ENCODE peak calls at places on chromosomes 16 and 17, in nine cellular contexts. I is activated CD8-positive, alpha-beta memory T cell treated with anti-CD3 and anti-CD28 coated beads for 24 hours; S is cardiac fibroblast; W is GM18507; Q is lung; A is sigmoid colon; V is SK-MEL-5; G is HT-29; T is ELR. L is an unnamed sample.

GRCh38 chr17:73960469-73960868 is 243.0 kb upstream of the RPL38 start:
- DNase-seq in Q (no peak), W (no peak), I (no peak), T (no peak), A (no peak), G (no peak), S (no peak), V (no peak), L (no peak)

GRCh38 chr17:64133546-64134215 is 3.7 kb upstream of the ERN1 start:
- DNase-seq in G (peak), T (peak), V (peak), W (peak), I (peak), S (peak), Q (no peak), A (no peak), L (peak)

GRCh38 chr17:18161226-18162094 is 22.2 kb upstream of the ALKBH5 start:
- DNase-seq in A (no peak), Q (no peak), W (peak), T (peak), S (no peak), V (no peak), I (no peak), G (no peak), L (no peak)

GRCh38 chr16:642189-643049 is 791 bp downstream of the MCRIP2 start:
- DNase-seq in V (peak), T (peak), G (peak), S (no peak), Q (peak), A (peak), I (peak), W (peak), L (peak)

GRCh38 chr17:67931227-67931626 is 65.0 kb downstream of the C17orf58 start:
- DNase-seq in T (no peak), W (no peak), Q (no peak), S (peak), A (no peak), G (no peak), I (no peak), V (no peak), L (no peak)

GRCh38 chr16:24568392-24568791 is 29.0 kb downstream of the RBBP6 start:
- DNase-seq in Q (no peak), G (no peak), W (no peak), T (peak), V (peak), S (peak), I (no peak), A (no peak), L (no peak)

GRCh38 chr16:86924537-86924936 is 346.2 kb downstream of the FOXL1 start:
- DNase-seq in G (no peak), I (no peak), Q (no peak), V (no peak), W (no peak), S (peak), T (peak), A (no peak), L (no peak)

GRCh38 chr16:51762081-51762995 is 611.3 kb upstream of the SALL1 start:
- DNase-seq in T (peak), I (peak), W (peak), S (peak), V (peak), G (peak), A (peak), Q (peak), L (peak)

GRCh38 chr17:62573480-62574117 is 53.9 kb upstream of the MRC2 start:
- DNase-seq in Q (no peak), V (no peak), G (no peak), I (no peak), W (no peak), A (no peak), T (no peak), S (peak), L (no peak)

GRCh38 chr16:10181196-10182162 is 749 bp downstream of the GRIN2A start:
- DNase-seq in V (peak), Q (peak), S (peak), G (no peak), I (peak), T (peak), W (peak), A (peak), L (peak)